ENCODE peak calls at places on chromosome 13, in ten cellular contexts. P is prostate gland, X is kidney, N is right lobe of liver, O is fibroblast of lung, Q is WERI-Rb-1, T is AG04450, D is astrocyte, Y is K562, V is esophagus squamous epithelium. L is an unnamed sample.
A peak's percentile ranks its signal among the peaks of the same experiment; 100 is the strongest.

GRCh38 chr13:45063261-45063870 is 56.9 kb upstream of the GTF2F2 start:
- DNase-seq in X (no peak), N (no peak), O (peak; percentile 88), Q (no peak), D (peak; percentile 88), Y (no peak), P (no peak), T (no peak), V (no peak), L (no peak)

GRCh38 chr13:42377640-42378382 is 105.9 kb downstream of the AKAP11 start:
- DNase-seq in Y (no peak), O (no peak), X (no peak), T (no peak), V (no peak), P (no peak), Q (no peak), N (no peak), D (no peak), L (no peak)

GRCh38 chr13:25463496-25463895 is 91.7 kb downstream of the ATP8A2 start:
- DNase-seq in X (no peak), T (no peak), Y (no peak), O (peak; percentile 56), N (no peak), V (no peak), D (peak; percentile 32), P (no peak), Q (no peak), L (no peak)

GRCh38 chr13:40120781-40121180 is 465.3 kb downstream of the COG6 start:
- DNase-seq in T (no peak), V (no peak), Y (no peak), O (peak; percentile 79), Q (no peak), N (no peak), D (peak; percentile 76), P (no peak), X (no peak), L (no peak)

GRCh38 chr13:111219306-111219705 is 101.1 kb upstream of the TEX29 start:
- DNase-seq in T (peak; percentile 74), O (peak; percentile 88), D (peak; percentile 87), X (peak; percentile 85), Q (no peak), V (no peak), P (no peak), N (no peak), Y (no peak), L (no peak)

GRCh38 chr13:25247345-25247744 is 39.9 kb downstream of the MTMR6 start:
- DNase-seq in T (no peak), X (no peak), P (no peak), V (no peak), Q (no peak), D (no peak), N (no peak), Y (no peak), O (no peak), L (no peak)

GRCh38 chr13:39417643-39418042 is 185.3 kb downstream of the LHFPL6 start:
- DNase-seq in Y (no peak), V (no peak), T (no peak), P (no peak), N (no peak), D (peak; percentile 80), X (no peak), Q (no peak), O (peak; percentile 85), L (no peak)

GRCh38 chr13:80256352-80256932 is 84.5 kb downstream of the SPRY2 start:
- DNase-seq in Q (no peak), X (no peak), V (no peak), Y (no peak), T (no peak), P (no peak), N (no peak), D (no peak), O (no peak), L (no peak)

GRCh38 chr13:31965361-31966066 is 66.1 kb upstream of the FRY start:
- DNase-seq in Y (no peak), X (no peak), P (no peak), Q (no peak), V (no peak), T (no peak), O (peak; percentile 68), D (peak; percentile 62), N (no peak), L (no peak)

GRCh38 chr13:55963934-55964333 is 1176.8 kb upstream of the PRR20A start:
- DNase-seq in T (no peak), V (no peak), D (no peak), O (no peak), Q (no peak), X (no peak), P (no peak), N (no peak), Y (no peak), L (no peak)

GRCh38 chr13:77143325-77143907 is 116.5 kb upstream of the FBXL3 start:
- DNase-seq in D (no peak), N (no peak), X (no peak), Q (no peak), Y (no peak), V (no peak), P (peak; percentile 58), O (peak; percentile 1), T (no peak), L (no peak)

GRCh38 chr13:113632706-113633484 is 25.1 kb downstream of the ATP4B start:
- DNase-seq in V (no peak), X (peak; percentile 45), P (no peak), D (no peak), O (no peak), Q (no peak), T (no peak), Y (no peak), N (peak; percentile 7), L (no peak)

GRCh38 chr13:31182987-31183386 is 16.8 kb upstream of the B3GLCT start:
- DNase-seq in P (no peak), D (no peak), X (no peak), N (no peak), V (no peak), O (no peak), Y (no peak), Q (no peak), T (no peak), L (peak; percentile 60)

GRCh38 chr13:24167666-24168391 is 7.3 kb downstream of the SPATA13 start:
- DNase-seq in Q (no peak), P (no peak), T (no peak), Y (no peak), V (no peak), O (no peak), X (no peak), D (no peak), N (no peak), L (no peak)

GRCh38 chr13:80093888-80094287 is 247.0 kb downstream of the SPRY2 start:
- DNase-seq in P (no peak), V (no peak), D (no peak), T (no peak), Q (no peak), O (no peak), X (peak; percentile 41), Y (no peak), N (no peak), L (no peak)

GRCh38 chr13:62747152-62747551 is 1331.5 kb upstream of the PCDH20 start:
- DNase-seq in V (no peak), T (no peak), Y (no peak), X (no peak), P (no peak), Q (no peak), D (no peak), N (no peak), O (no peak), L (no peak)

GRCh38 chr13:111505175-111505777 is 184.8 kb downstream of the TEX29 start:
- DNase-seq in V (no peak), Y (peak; percentile 58), X (peak; percentile 39), O (no peak), D (no peak), Q (peak; percentile 41), N (no peak), P (no peak), T (no peak), L (no peak)

GRCh38 chr13:78658630-78659449 is at the start of gene OBI1:
- DNase-seq in Q (peak; percentile 79), N (peak; percentile 92), X (peak; percentile 96), Y (peak; percentile 76), O (peak; percentile 92), V (peak; percentile 58), T (peak; percentile 70), P (peak; percentile 92), D (peak; percentile 84), L (peak; percentile 89)

GRCh38 chr13:78655906-78656305 is 3.0 kb downstream of the OBI1 start:
- DNase-seq in T (no peak), Y (no peak), D (no peak), P (no peak), N (no peak), V (no peak), O (no peak), X (no peak), Q (no peak), L (no peak)

GRCh38 chr13:78660130-78660857 is 1.3 kb upstream of the OBI1 start:
- DNase-seq in N (no peak), Q (no peak), P (peak; percentile 4), T (no peak), Y (no peak), X (peak; percentile 53), D (no peak), V (no peak), O (peak; percentile 3), L (no peak)

GRCh38 chr13:78659450-78660110 is 625 bp upstream of the OBI1 start:
- DNase-seq in Y (no peak), D (no peak), T (no peak), N (no peak), P (no peak), V (no peak), O (no peak), Q (no peak), X (no peak), L (no peak)

GRCh38 chr13:78657699-78658629 is 991 bp downstream of the OBI1 start:
- DNase-seq in V (no peak), N (no peak), P (no peak), Q (no peak), D (no peak), X (no peak), O (peak; percentile 4), Y (peak; percentile 22), T (no peak), L (no peak)
- H3K27ac ChIP-seq in V (peak overlapping the region; percentile 78), N (peak overlapping the region; percentile 65), P (no peak overlapping the region), Q (peak overlapping the region; percentile 91), D (peak overlapping the region; percentile 84), X (no peak overlapping the region), O (peak overlapping the region; percentile 89), Y (peak overlapping the region; percentile 88), T (no peak overlapping the region), L (peak overlapping the region; percentile 55)

GRCh38 chr13:20340759-20341161 is 108.6 kb upstream of the GJB6 start:
- DNase-seq in Y (no peak), Q (no peak), V (no peak), O (peak; percentile 29), N (no peak), T (no peak), X (no peak), D (no peak), P (no peak), L (no peak)
- H3K4me3 ChIP-seq in Y (no peak overlapping the region), Q (no peak overlapping the region), V (no peak overlapping the region), O (no peak overlapping the region), N (no peak overlapping the region), T (no peak overlapping the region), X (no peak overlapping the region), D (no peak overlapping the region), P (no peak overlapping the region), L (no peak overlapping the region)

GRCh38 chr13:84648069-84648640 is 765.9 kb upstream of the SLITRK1 start:
- DNase-seq in P (no peak), D (no peak), Q (no peak), T (no peak), V (no peak), O (no peak), N (no peak), X (no peak), Y (no peak), L (no peak)
- TF ChIP-seq CTCF in P (no peak), D (no peak), Q (no peak), T (peak; percentile 14), V (no peak), O (no peak), N (no peak), X (no peak), Y (no peak), L (peak; percentile 10)

GRCh38 chr13:48602296-48603040 is 51.3 kb upstream of the CYSLTR2 start:
- DNase-seq in Q (no peak), Y (no peak), X (no peak), D (no peak), V (no peak), O (no peak), P (no peak), T (no peak), N (no peak), L (no peak)
- H3K27ac ChIP-seq in Q (no peak overlapping the region), Y (no peak overlapping the region), X (no peak overlapping the region), D (no peak overlapping the region), V (no peak overlapping the region), O (no peak overlapping the region), P (no peak overlapping the region), T (no peak overlapping the region), N (no peak overlapping the region), L (no peak overlapping the region)

L was measured in pancreas.